ENCODE peak calls at places on chromosome 22, in four cellular contexts. W is endothelial cell, B is astrocyte of the cerebellum, I is HCT116. T is an unnamed sample.

GRCh38 chr22:50627914-50628542 is at the start of gene ARSA:
- DNase-seq in W (peak), B (peak), I (no peak), T (peak)

GRCh38 chr22:41844036-41844435 is 11.1 kb downstream of the SREBF2 start:
- DNase-seq in W (no peak), B (no peak), I (no peak), T (no peak)

GRCh38 chr22:49582671-49583070 is 245.0 kb downstream of the BRD1 start:
- DNase-seq in W (no peak), B (no peak), I (no peak), T (no peak)

GRCh38 chr22:17366830-17367229 is 2.4 kb upstream of the CECR2 start:
- DNase-seq in W (peak), B (no peak), I (peak), T (peak)

GRCh38 chr22:25754527-25755202 is 12.7 kb downstream of the MYO18B start:
- DNase-seq in W (no peak), B (peak), I (no peak), T (no peak)

GRCh38 chr22:21707677-21708076 is 27.9 kb downstream of the YPEL1 start:
- DNase-seq in W (no peak), B (no peak), I (no peak), T (no peak)

GRCh38 chr22:22103078-22103593 is 120.5 kb upstream of the TOP3B start:
- DNase-seq in W (peak), B (no peak), I (peak), T (no peak)

GRCh38 chr22:29816980-29817379 is 21.1 kb downstream of the ASCC2 start:
- DNase-seq in W (no peak), B (no peak), I (no peak), T (no peak)

GRCh38 chr22:22818861-22819855 is 68.5 kb upstream of the IGLL5 start:
- DNase-seq in W (no peak), B (no peak), I (no peak), T (no peak)

GRCh38 chr22:40345801-40346177 is 511 bp upstream of the ADSL start:
- DNase-seq in W (no peak), B (no peak), I (no peak), T (no peak)

GRCh38 chr22:49752598-49753091 is 75.0 kb downstream of the BRD1 start:
- DNase-seq in W (no peak), B (no peak), I (no peak), T (no peak)

GRCh38 chr22:22756109-22756508 is 111.7 kb downstream of the GGTLC2 start:
- DNase-seq in W (no peak), B (no peak), I (no peak), T (no peak)

GRCh38 chr22:29813563-29813962 is 24.5 kb downstream of the ASCC2 start:
- DNase-seq in W (no peak), B (no peak), I (peak), T (no peak)

GRCh38 chr22:17117890-17118289 is 3.3 kb downstream of the TMEM121B start:
- DNase-seq in W (no peak), B (no peak), I (no peak), T (no peak)

GRCh38 chr22:22410121-22410520 is 98.4 kb downstream of the ZNF280B start:
- DNase-seq in W (no peak), B (no peak), I (no peak), T (no peak)

GRCh38 chr22:43423046-43423445 is 11.2 kb downstream of the MPPED1 start:
- DNase-seq in W (no peak), B (no peak), I (no peak), T (no peak)

GRCh38 chr22:50030315-50031188 is 18.0 kb upstream of the IL17REL start:
- DNase-seq in W (peak), B (peak), I (peak), T (peak)

GRCh38 chr22:41397143-41397811 is 15.5 kb downstream of the TEF start:
- DNase-seq in W (no peak), B (no peak), I (no peak), T (no peak)

DNA sequence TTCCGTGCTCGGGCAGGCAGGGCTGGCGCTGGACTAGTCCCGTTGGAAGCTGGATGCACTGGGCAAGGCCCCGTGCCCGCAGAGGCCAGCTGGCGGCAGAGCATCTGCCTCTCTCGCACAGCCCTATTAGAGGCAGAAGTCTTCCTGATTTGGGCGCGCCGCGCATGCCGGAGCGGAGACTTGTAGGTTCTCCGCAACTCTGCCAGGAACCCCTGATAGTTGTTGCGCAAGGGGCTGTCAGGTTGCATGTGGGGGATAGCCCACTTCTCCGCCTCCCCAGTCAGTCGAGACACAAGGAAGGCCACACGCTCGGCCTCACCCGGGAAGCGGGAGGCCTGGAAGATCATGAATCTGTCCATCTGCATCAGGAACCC is 1.2 kb downstream of the RTL6 start:
- DNase-seq in W (no peak), B (no peak), I (no peak), T (no peak)
- TF ChIP-seq CTCF in W (no peak), B (no peak), I (no peak), T (no peak)

GRCh38 chr22:20115691-20116375 is at the start of gene RANBP1:
- DNase-seq in W (no peak), B (no peak), I (no peak), T (no peak)

GRCh38 chr22:20117656-20118571 is 888 bp upstream of the TRMT2A start:
- DNase-seq in W (no peak), B (no peak), I (no peak), T (no peak)

GRCh38 chr22:20118572-20119020 is 1.6 kb upstream of the TRMT2A start:
- DNase-seq in W (no peak), B (no peak), I (no peak), T (no peak)

GRCh38 chr22:20116376-20116950 is 559 bp downstream of the RANBP1 start:
- DNase-seq in W (no peak), B (no peak), I (no peak), T (no peak)

GRCh38 chr22:20116951-20117645 is at the start of gene TRMT2A:
- DNase-seq in W (peak), B (peak), I (peak), T (peak)
- TF ChIP-seq CTCF in W (no peak), B (no peak), I (no peak), T (peak)

DNA sequence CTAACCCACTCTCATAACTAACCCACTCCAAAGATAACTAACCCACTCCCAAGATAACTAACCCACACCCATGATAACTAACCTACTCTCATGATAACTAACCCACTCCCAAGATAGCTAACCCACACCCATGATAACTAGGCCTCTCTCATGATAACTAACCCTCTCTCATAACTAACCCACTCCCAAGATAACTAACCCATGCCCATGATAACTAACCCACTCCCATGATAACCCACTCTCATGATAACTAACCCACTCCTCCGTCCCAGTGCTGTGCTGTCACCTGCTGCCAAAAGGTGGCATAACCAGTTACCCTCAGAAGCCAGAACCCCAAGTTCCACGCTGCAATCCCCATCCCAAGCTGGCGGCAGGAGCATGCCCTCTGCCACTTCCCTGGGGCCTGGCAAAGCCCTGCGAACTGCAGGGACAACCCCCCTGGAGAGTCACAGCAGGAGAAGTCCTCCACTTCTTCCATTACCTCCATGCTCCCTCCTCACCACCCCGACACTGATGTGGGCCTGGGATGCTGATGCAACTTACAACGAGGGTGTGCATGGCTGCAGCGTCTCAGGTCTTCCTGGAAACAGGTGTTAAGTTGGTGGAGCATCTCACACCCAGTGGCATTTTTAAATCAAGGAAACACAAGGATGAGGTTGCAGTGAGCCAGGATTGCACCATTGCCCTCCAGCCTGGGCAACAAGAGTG is 30.8 kb upstream of the CELSR1 start:
- DNase-seq in W (no peak), B (no peak), I (no peak), T (no peak)
- TF ChIP-seq CTCF in W (no peak), B (no peak), I (peak), T (peak)

GRCh38 chr22:20439928-20440575 is 2.4 kb upstream of the SCARF2 start:
- DNase-seq in W (no peak), B (no peak), I (no peak), T (no peak)

GRCh38 chr22:20439556-20439927 is 1.9 kb upstream of the SCARF2 start:
- DNase-seq in W (no peak), B (no peak), I (no peak), T (no peak)

GRCh38 chr22:20438066-20438677 is 547 bp upstream of the SCARF2 start:
- DNase-seq in W (no peak), B (peak), I (no peak), T (no peak)

GRCh38 chr22:20437253-20438065 is at the start of gene SCARF2:
- DNase-seq in W (peak), B (peak), I (no peak), T (peak)

GRCh38 chr22:20438678-20439492 is 1.3 kb upstream of the SCARF2 start:
- DNase-seq in W (no peak), B (no peak), I (no peak), T (no peak)
- TF ChIP-seq CTCF in W (no peak), B (peak), I (peak), T (no peak)

GRCh38 chr22:37635157-37635556 is 4.3 kb upstream of the SH3BP1 start:
- DNase-seq in W (no peak), B (no peak), I (no peak), T (no peak)

GRCh38 chr22:37636186-37636948 is 3.1 kb upstream of the SH3BP1 start:
- DNase-seq in W (no peak), B (peak), I (no peak), T (no peak)

GRCh38 chr22:37633693-37634504 is 5.6 kb upstream of the SH3BP1 start:
- DNase-seq in W (no peak), B (peak), I (no peak), T (peak)

GRCh38 chr22:37633082-37633692 is 6.3 kb upstream of the SH3BP1 start:
- DNase-seq in W (no peak), B (no peak), I (no peak), T (no peak)

DNA sequence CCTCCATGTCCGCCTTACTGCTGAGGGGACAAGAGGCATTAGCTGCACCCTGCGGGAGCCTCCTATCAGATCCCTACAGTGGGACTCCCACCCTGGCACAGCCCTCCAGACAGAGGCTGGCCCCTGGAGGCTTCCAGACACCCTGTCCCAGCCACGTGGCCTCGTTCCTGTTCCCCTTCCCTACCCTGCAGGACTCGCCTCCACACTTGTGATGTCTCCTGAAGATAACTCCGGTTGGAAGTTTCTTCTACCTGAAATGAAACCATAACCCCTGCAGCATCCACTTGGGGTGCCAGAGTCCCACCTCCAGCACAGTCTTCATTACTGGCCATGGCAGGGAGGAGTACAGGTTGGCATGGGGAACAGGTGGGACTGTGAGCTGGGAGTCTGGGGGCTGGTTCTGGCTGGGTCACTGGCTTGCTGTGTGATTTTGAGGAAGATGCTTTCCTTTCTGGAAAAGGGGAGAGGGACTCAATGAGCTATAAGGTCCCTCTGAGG is 4.9 kb upstream of the SH3BP1 start:
- DNase-seq in W (no peak), B (no peak), I (no peak), T (no peak)
- TF ChIP-seq CTCF in W (no peak), B (peak), I (peak), T (no peak)

DNA sequence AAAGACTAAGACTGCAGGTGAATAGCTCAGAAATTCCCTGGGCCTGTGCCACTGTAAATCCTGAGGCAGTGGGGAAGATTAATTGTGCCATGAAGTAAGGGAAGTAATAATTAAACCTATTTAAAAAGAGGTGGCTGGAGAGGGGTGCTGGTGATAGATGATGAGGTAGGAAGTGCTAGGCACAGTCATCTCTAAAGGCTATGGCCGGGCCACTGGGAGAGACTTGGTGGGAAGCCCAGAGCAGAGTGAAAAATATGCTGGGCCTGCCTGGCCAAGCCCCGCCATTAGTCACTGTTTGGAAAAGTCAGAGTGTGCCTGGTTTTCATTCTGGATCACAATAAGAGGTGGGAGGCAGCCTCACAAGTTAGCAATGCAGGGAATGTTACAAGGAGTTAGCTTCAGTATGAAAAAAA is 197.2 kb upstream of the PITPNB start:
- DNase-seq in W (no peak), B (peak), I (no peak), T (no peak)
- TF ChIP-seq CTCF in W (no peak), B (no peak), I (no peak), T (no peak)

DNA sequence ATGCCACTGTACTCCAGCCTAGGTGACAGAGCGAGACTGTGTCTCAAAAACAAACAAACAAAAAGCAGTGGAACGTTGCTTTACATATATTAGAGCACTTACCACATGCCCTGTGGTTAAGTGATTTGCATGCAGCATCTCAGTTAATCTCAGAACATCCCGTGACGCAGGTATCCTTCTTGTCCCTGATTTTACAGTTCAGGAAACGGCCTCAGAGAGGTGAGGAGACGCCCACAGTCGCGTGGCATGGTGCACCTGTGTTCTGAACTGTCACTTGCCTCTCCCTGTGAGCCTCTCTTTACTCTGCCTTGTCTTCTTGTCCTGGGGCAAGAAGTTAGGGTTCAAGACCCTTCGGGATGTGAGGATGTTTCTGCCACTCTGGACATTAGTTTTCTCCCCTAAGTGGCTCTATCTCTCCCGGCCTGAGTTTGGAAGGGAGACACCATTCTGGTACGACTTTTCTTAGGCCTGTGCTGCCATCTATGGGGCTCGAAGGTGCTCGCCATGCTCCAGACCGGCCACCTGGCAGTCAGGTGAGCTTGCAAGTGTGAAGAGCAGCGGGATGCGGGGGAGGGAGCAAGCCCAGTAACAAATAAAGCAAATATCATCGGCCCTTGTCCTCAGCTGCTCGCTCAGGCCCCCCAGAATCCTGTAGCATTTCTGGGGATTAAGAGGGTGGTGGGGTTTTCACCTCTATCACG is 25.6 kb downstream of the YWHAH start:
- DNase-seq in W (peak), B (peak), I (peak), T (peak)
- TF ChIP-seq CTCF in W (no peak), B (peak), I (peak), T (peak)